ENCODE peak calls at places on chromosomes 5 and 9, in five cellular contexts. One of them, this sample, is unnamed.

GRCh38 chr5:14249258-14250093 is 106.3 kb downstream of the TRIO start:
- DNase-seq in left lung: no peak
- DNase-seq in cardiac fibroblast: no peak
- DNase-seq in tibial nerve: no peak
- DNase-seq in ovary: no peak
- DNase-seq in this sample: no peak

GRCh38 chr5:93990504-93991085 is 249.2 kb upstream of the POU5F2 start:
- DNase-seq in tibial nerve: no peak
- DNase-seq in left lung: no peak
- DNase-seq in cardiac fibroblast: peak; percentile 16
- DNase-seq in ovary: no peak
- DNase-seq in this sample: no peak

GRCh38 chr5:39759696-39760095 is 334.9 kb upstream of the DAB2 start:
- DNase-seq in tibial nerve: no peak
- DNase-seq in cardiac fibroblast: peak; percentile 62
- DNase-seq in left lung: no peak
- DNase-seq in ovary: no peak
- DNase-seq in this sample: no peak

GRCh38 chr5:6633469-6634326 is 458 bp downstream of the SRD5A1 start:
- DNase-seq in ovary: no peak
- DNase-seq in cardiac fibroblast: peak; percentile 19
- DNase-seq in tibial nerve: no peak
- DNase-seq in left lung: no peak
- DNase-seq in this sample: no peak

GRCh38 chr9:16867571-16868311 is 2.7 kb downstream of the BNC2 start:
- DNase-seq in cardiac fibroblast: peak; percentile 76
- DNase-seq in ovary: peak; percentile 50
- DNase-seq in left lung: no peak
- DNase-seq in tibial nerve: peak; percentile 38
- DNase-seq in this sample: no peak

GRCh38 chr5:96037128-96037527 is 75.5 kb upstream of the ELL2 start:
- DNase-seq in left lung: no peak
- DNase-seq in cardiac fibroblast: peak; percentile 78
- DNase-seq in tibial nerve: no peak
- DNase-seq in ovary: no peak
- DNase-seq in this sample: no peak

GRCh38 chr9:122360891-122361290 is 9.9 kb upstream of the PTGS1 start:
- DNase-seq in left lung: no peak
- DNase-seq in cardiac fibroblast: no peak
- DNase-seq in ovary: no peak
- DNase-seq in tibial nerve: no peak
- DNase-seq in this sample: no peak

GRCh38 chr9:133634024-133634691 is 2.0 kb upstream of the DBH start:
- DNase-seq in left lung: peak; percentile 61
- DNase-seq in cardiac fibroblast: no peak
- DNase-seq in tibial nerve: no peak
- DNase-seq in ovary: no peak
- DNase-seq in this sample: no peak

GRCh38 chr5:86684222-86684621 is 66.5 kb downstream of the COX7C start:
- DNase-seq in tibial nerve: no peak
- DNase-seq in ovary: no peak
- DNase-seq in cardiac fibroblast: peak; percentile 37
- DNase-seq in left lung: no peak
- DNase-seq in this sample: peak; percentile 9

GRCh38 chr5:80569961-80570786 is at the start of gene ANKRD34B:
- DNase-seq in cardiac fibroblast: no peak
- DNase-seq in ovary: no peak
- DNase-seq in left lung: peak; percentile 87
- DNase-seq in tibial nerve: no peak
- DNase-seq in this sample: no peak

GRCh38 chr9:109311281-109311680 is 9.6 kb downstream of the EPB41L4B start:
- DNase-seq in tibial nerve: no peak
- DNase-seq in ovary: no peak
- DNase-seq in cardiac fibroblast: peak; percentile 60
- DNase-seq in left lung: no peak
- DNase-seq in this sample: no peak

GRCh38 chr5:59246470-59247250 is 646.9 kb downstream of the PDE4D start:
- DNase-seq in ovary: no peak
- DNase-seq in left lung: no peak
- DNase-seq in cardiac fibroblast: peak; percentile 15
- DNase-seq in tibial nerve: no peak
- DNase-seq in this sample: no peak

GRCh38 chr5:66138572-66139116 is 5.5 kb upstream of the SREK1 start:
- DNase-seq in tibial nerve: no peak
- DNase-seq in ovary: no peak
- DNase-seq in cardiac fibroblast: no peak
- DNase-seq in left lung: no peak
- DNase-seq in this sample: no peak

GRCh38 chr9:84357235-84357634 is 16.7 kb upstream of the SLC28A3 start:
- DNase-seq in cardiac fibroblast: peak; percentile 48
- DNase-seq in tibial nerve: no peak
- DNase-seq in ovary: no peak
- DNase-seq in left lung: no peak
- DNase-seq in this sample: no peak

GRCh38 chr5:53418409-53418808 is 62.0 kb upstream of the FST start:
- DNase-seq in left lung: no peak
- DNase-seq in ovary: no peak
- DNase-seq in tibial nerve: no peak
- DNase-seq in cardiac fibroblast: peak; percentile 56
- DNase-seq in this sample: no peak

GRCh38 chr5:147442134-147442726 is 67.6 kb downstream of the DPYSL3 start:
- DNase-seq in tibial nerve: no peak
- DNase-seq in left lung: no peak
- DNase-seq in cardiac fibroblast: peak; percentile 16
- DNase-seq in ovary: no peak
- DNase-seq in this sample: no peak

GRCh38 chr9:687994-688393 is 153.5 kb upstream of the DMRT1 start:
- DNase-seq in left lung: no peak
- DNase-seq in cardiac fibroblast: no peak
- DNase-seq in tibial nerve: no peak
- DNase-seq in ovary: no peak
- DNase-seq in this sample: no peak

GRCh38 chr9:69874301-69875060 is 53.9 kb downstream of the CFAP95 start:
- DNase-seq in ovary: peak; percentile 22
- DNase-seq in cardiac fibroblast: peak; percentile 47
- DNase-seq in tibial nerve: no peak
- DNase-seq in left lung: no peak
- DNase-seq in this sample: no peak

GRCh38 chr5:5304361-5305035 is 118.0 kb upstream of the ICE1 start:
- DNase-seq in tibial nerve: no peak
- DNase-seq in left lung: no peak
- DNase-seq in ovary: no peak
- DNase-seq in cardiac fibroblast: no peak
- DNase-seq in this sample: no peak

GRCh38 chr9:68599826-68600225 is 59.1 kb upstream of the TMEM252 start:
- DNase-seq in ovary: no peak
- DNase-seq in tibial nerve: no peak
- DNase-seq in left lung: no peak
- DNase-seq in cardiac fibroblast: no peak
- DNase-seq in this sample: no peak

GRCh38 chr5:100595152-100595811 is 60.1 kb downstream of the FAM174A start:
- DNase-seq in ovary: no peak
- DNase-seq in cardiac fibroblast: peak; percentile 94
- DNase-seq in tibial nerve: no peak
- DNase-seq in left lung: no peak
- DNase-seq in this sample: peak; percentile 85

GRCh38 chr9:88826651-88827245 is 164.5 kb upstream of the S1PR3 start:
- DNase-seq in left lung: no peak
- DNase-seq in ovary: no peak
- DNase-seq in tibial nerve: no peak
- DNase-seq in cardiac fibroblast: peak; percentile 78
- DNase-seq in this sample: no peak

GRCh38 chr9:94593459-94594345 is at the start of gene FBP2:
- DNase-seq in cardiac fibroblast: no peak
- DNase-seq in tibial nerve: no peak
- DNase-seq in left lung: no peak
- DNase-seq in ovary: no peak
- DNase-seq in this sample: no peak

GRCh38 chr5:169980418-169981053 is at the start of gene INSYN2B:
- DNase-seq in ovary: peak; percentile 75
- DNase-seq in left lung: no peak
- DNase-seq in cardiac fibroblast: peak; percentile 96
- DNase-seq in tibial nerve: peak; percentile 47
- DNase-seq in this sample: peak; percentile 49

GRCh38 chr5:107668154-107668932 is 2.4 kb downstream of the EFNA5 start:
- DNase-seq in tibial nerve: no peak
- DNase-seq in cardiac fibroblast: no peak
- DNase-seq in left lung: no peak
- DNase-seq in ovary: no peak
- DNase-seq in this sample: no peak
- H3K4me3 ChIP-seq in tibial nerve: peak overlapping the region; percentile 65
- H3K4me3 ChIP-seq in cardiac fibroblast: peak overlapping the region; percentile 72
- H3K4me3 ChIP-seq in left lung: peak overlapping the region; percentile 53
- H3K4me3 ChIP-seq in ovary: no peak overlapping the region
- H3K4me3 ChIP-seq in this sample: peak overlapping the region; percentile 93

DNA sequence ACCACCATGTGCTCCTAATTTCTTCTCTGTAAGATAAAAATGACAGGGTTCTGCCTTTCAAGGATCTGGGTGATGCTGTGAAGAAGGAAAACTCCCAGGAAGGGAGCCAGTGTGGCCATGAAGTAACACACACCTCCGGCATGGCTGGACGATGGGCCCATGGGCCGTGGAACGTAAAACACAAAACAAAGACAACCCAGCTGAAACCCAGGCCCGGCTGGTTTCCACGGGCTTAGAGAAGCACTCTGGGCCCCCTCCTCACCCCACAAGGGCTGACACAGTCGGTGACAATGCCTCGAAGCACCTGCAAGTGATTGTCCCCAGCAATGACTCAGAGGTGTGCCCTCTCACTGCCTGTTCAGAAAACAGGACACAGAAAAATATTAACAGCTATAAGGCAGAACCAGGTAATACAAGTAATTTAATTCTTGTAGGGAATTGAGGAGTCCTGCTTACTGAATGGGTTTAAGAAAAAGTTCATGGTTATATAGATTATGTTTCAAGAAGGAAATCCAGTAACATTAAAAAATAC is 135.3 kb downstream of the ROR2 start:
- DNase-seq in left lung: no peak
- DNase-seq in cardiac fibroblast: no peak
- DNase-seq in ovary: no peak
- DNase-seq in tibial nerve: no peak
- DNase-seq in this sample: no peak
- TF ChIP-seq CTCF in left lung: no peak
- TF ChIP-seq CTCF in cardiac fibroblast: no peak
- TF ChIP-seq CTCF in ovary: no peak
- TF ChIP-seq CTCF in tibial nerve: no peak
- TF ChIP-seq CTCF in this sample: no peak

DNA sequence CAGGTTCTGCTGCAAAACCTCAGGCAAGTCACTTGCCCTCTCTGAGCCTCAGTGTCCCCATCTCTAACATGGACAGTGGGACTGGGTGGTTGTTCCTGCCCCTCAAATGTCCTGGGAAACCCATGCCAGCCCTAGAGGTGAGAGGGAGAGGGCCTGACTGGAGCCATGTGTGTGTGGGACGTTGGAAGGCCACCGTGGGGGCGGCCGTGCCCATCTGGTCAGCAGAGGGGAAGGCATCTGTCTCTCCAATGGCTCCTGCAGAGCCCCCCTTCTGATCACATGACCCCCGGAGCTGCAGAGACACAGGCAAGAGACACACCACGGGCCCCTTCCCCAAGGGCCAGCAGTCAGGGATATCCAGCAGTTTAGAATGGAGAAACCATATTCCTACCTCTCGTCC is 1.7 kb downstream of the DNM1 start:
- DNase-seq in cardiac fibroblast: no peak
- DNase-seq in left lung: no peak
- DNase-seq in ovary: no peak
- DNase-seq in tibial nerve: no peak
- DNase-seq in this sample: no peak
- H3K4me3 ChIP-seq in cardiac fibroblast: no peak overlapping the region
- H3K4me3 ChIP-seq in left lung: peak overlapping the region; percentile 49
- H3K4me3 ChIP-seq in ovary: no peak overlapping the region
- H3K4me3 ChIP-seq in tibial nerve: no peak overlapping the region
- H3K4me3 ChIP-seq in this sample: no peak overlapping the region

GRCh38 chr9:34547960-34548603 is 25.3 kb upstream of the ENHO start:
- DNase-seq in left lung: no peak
- DNase-seq in cardiac fibroblast: peak; percentile 61
- DNase-seq in tibial nerve: peak; percentile 75
- DNase-seq in ovary: peak; percentile 76
- DNase-seq in this sample: no peak
- TF ChIP-seq CTCF in left lung: peak; percentile 75
- TF ChIP-seq CTCF in cardiac fibroblast: peak; percentile 97
- TF ChIP-seq CTCF in tibial nerve: peak; percentile 70
- TF ChIP-seq CTCF in ovary: peak; percentile 37
- TF ChIP-seq CTCF in this sample: peak; percentile 96

DNA sequence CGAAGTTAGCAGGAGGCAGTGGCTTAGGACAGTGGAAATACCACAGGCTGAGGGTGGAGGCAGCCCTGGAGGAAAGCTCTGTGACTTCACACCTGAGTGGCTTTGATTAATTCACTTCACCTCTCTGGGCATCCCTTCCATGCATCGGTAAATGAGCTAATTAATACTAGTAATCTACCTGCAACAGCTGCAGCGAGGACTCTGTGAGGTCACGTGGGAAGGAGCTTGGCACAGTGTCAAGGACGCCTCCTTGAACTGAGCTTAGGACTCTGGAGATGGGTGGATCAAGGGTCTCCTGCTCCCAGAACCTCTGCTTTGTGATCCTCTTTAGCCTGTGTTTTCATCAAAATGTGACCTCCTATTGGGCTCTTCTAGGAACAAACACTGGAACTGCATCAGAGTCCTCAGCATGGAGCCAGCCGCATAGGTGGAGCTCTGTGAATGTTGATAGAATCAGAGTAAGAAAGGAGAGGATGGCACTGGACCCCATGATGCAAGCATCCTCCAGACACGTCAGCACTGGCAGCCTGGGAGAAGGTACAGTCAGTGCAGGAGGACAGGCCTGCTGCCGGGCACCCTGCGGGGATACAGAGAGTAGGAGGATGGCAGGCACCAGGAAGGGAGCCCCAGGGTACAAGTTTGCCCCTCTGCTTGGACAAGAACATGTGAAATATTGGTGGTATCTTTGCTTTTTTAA is 952 bp upstream of the ANGPTL2 start:
- DNase-seq in left lung: no peak
- DNase-seq in ovary: peak; percentile 82
- DNase-seq in cardiac fibroblast: no peak
- DNase-seq in tibial nerve: peak; percentile 58
- DNase-seq in this sample: no peak
- H3K4me3 ChIP-seq in left lung: peak overlapping the region; percentile 48
- H3K4me3 ChIP-seq in ovary: peak overlapping the region; percentile 52
- H3K4me3 ChIP-seq in cardiac fibroblast: peak overlapping the region; percentile 66
- H3K4me3 ChIP-seq in tibial nerve: peak overlapping the region; percentile 62
- H3K4me3 ChIP-seq in this sample: peak overlapping the region; percentile 51